ENCODE peak calls at places on chromosomes 5 and 9, in six cellular contexts. S, X, A, L, I and B are unnamed samples.

GRCh38 chr9:37801287-37801850 is 772 bp downstream of the DCAF10 start:
- DNase-seq in L (peak; percentile 32), I (peak; percentile 73), S (no peak), X (peak; percentile 35), A (no peak), B (no peak)

GRCh38 chr9:35042081-35042604 is 30.3 kb downstream of the VCP start:
- DNase-seq in S (no peak), I (no peak), X (peak; percentile 77), A (no peak), L (no peak), B (no peak)

GRCh38 chr9:11016081-11016480 is 403.3 kb upstream of the PTPRD start:
- DNase-seq in A (no peak), S (no peak), I (no peak), X (no peak), L (no peak), B (no peak)

GRCh38 chr9:106920701-106921283 is 57.8 kb downstream of the ZNF462 start:
- DNase-seq in L (no peak), I (no peak), A (no peak), S (no peak), X (peak; percentile 52), B (no peak)

GRCh38 chr9:38091310-38092199 is 22.5 kb upstream of the SHB start:
- DNase-seq in A (no peak), X (no peak), L (no peak), I (peak; percentile 36), S (no peak), B (peak; percentile 74)

GRCh38 chr5:134394932-134395331 is 16.7 kb downstream of the CDKN2AIPNL start:
- DNase-seq in A (no peak), S (no peak), X (no peak), I (no peak), L (no peak), B (no peak)

GRCh38 chr9:18002718-18003438 is 424.0 kb downstream of the SH3GL2 start:
- DNase-seq in A (no peak), I (no peak), X (no peak), S (no peak), L (no peak), B (no peak)

GRCh38 chr9:35579130-35579529 is 25.9 kb upstream of the TESK1 start:
- DNase-seq in X (no peak), I (no peak), L (no peak), A (no peak), S (no peak), B (no peak)

GRCh38 chr5:119049824-119050449 is 20.9 kb upstream of the DMXL1 start:
- DNase-seq in X (peak; percentile 82), A (no peak), S (no peak), L (no peak), I (no peak), B (no peak)

GRCh38 chr9:70427161-70427945 is 12.9 kb upstream of the KLF9 start:
- DNase-seq in A (no peak), S (no peak), I (no peak), X (peak; percentile 75), L (no peak), B (no peak)

GRCh38 chr5:170145462-170145861 is 39.8 kb downstream of the FOXI1 start:
- DNase-seq in X (peak; percentile 12), S (no peak), L (no peak), A (no peak), I (peak; percentile 24), B (peak; percentile 10)

GRCh38 chr5:111973946-111974345 is 217.0 kb upstream of the NREP start:
- DNase-seq in A (no peak), L (no peak), S (no peak), I (no peak), X (no peak), B (no peak)

GRCh38 chr5:138663009-138663408 is 87.8 kb upstream of the HSPA9 start:
- DNase-seq in A (no peak), S (no peak), X (no peak), L (no peak), I (no peak), B (no peak)

GRCh38 chr9:99235069-99235468 is 13.0 kb downstream of the SEC61B start:
- DNase-seq in S (no peak), I (no peak), X (no peak), L (no peak), A (no peak), B (no peak)

GRCh38 chr9:84340535-84340934 is at the start of gene SLC28A3:
- DNase-seq in S (no peak), L (no peak), A (no peak), X (no peak), I (no peak), B (no peak)

GRCh38 chr9:133538851-133539250 is 4.3 kb downstream of the ADAMTSL2 start:
- DNase-seq in X (no peak), S (no peak), I (no peak), A (no peak), L (no peak), B (no peak)
- TF ChIP-seq CTCF in X (no peak), S (no peak), I (no peak), A (no peak), L (no peak), B (no peak)

GRCh38 chr5:81435023-81435422 is 41.1 kb upstream of the ACOT12 start:
- DNase-seq in S (no peak), L (no peak), A (no peak), X (no peak), I (no peak), B (no peak)
- TF ChIP-seq CTCF in S (no peak), L (no peak), A (no peak), X (no peak), I (no peak), B (no peak)

DNA sequence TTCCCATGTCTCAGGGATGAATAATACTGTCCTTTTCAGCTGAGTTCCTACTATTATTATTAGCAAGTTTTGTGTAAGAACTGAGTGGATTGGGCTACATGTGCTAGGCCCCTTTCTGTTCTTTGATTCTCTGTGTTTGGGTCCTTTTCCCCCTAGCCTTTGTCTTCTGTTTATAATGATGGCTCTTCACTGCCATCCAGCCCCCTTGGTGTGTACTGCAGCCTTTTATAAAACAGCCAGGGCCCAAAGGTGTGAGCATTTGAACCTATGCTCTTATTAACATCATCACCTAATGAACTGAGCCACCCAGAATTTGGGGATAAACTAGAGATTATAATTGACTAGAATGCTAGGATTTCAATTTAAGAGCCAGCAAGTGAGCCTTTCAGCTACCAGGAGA is 52.6 kb downstream of the PLAC8L1 start:
- DNase-seq in L (no peak), S (no peak), I (no peak), X (no peak), A (no peak), B (no peak)
- TF ChIP-seq CTCF in L (no peak), S (no peak), I (peak; percentile 59), X (peak; percentile 41), A (peak; percentile 33), B (peak; percentile 27)

GRCh38 chr9:137564134-137564533 is 12.5 kb downstream of the MRPL41 start:
- DNase-seq in A (no peak), L (no peak), I (no peak), S (no peak), X (no peak), B (no peak)

GRCh38 chr9:137570566-137570965 is 8.2 kb downstream of the DPH7 start:
- DNase-seq in S (no peak), L (no peak), A (no peak), I (no peak), X (no peak), B (no peak)

GRCh38 chr9:137569609-137570203 is 9.0 kb downstream of the DPH7 start:
- DNase-seq in A (no peak), I (no peak), X (no peak), S (no peak), L (no peak), B (no peak)

DNA sequence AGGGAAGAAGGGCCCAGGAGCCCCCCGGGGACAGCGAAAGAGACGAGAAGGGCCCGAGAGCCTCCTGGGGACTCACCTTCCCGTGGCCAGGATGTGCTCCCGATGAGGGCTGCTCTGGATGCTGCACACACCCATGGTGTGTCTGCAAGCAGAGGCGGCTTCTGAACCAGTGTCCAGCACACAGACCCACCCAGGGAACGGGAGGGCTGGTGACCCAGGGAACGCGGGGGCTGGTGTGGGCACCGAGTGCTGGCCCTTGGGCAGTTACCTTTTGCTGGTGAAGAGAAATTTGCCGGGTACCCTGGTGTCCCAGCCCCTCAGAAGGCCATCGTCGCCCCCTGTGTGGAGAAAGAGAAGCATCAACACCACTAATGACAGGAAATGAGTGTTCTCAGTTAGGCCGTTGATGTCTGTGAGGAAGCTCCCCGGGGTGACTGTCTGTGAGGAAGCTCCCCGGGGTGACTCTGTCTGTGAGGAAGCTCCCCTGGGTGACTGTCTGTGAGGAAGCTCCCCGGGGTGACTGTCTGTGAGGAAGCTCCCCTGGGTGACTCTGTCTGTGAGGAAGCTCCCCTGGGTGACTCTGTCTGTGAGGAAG is 13.2 kb downstream of the MRPL41 start:
- DNase-seq in L (no peak), A (no peak), I (no peak), S (no peak), X (no peak), B (no peak)
- TF ChIP-seq CTCF in L (no peak), A (no peak), I (no peak), S (no peak), X (no peak), B (no peak)

GRCh38 chr5:64746446-64746845 is 22.0 kb downstream of the SREK1IP1 start:
- DNase-seq in I (no peak), S (no peak), A (no peak), L (no peak), X (no peak), B (no peak)
- TF ChIP-seq CTCF in I (no peak), S (no peak), A (no peak), L (no peak), X (no peak), B (no peak)

DNA sequence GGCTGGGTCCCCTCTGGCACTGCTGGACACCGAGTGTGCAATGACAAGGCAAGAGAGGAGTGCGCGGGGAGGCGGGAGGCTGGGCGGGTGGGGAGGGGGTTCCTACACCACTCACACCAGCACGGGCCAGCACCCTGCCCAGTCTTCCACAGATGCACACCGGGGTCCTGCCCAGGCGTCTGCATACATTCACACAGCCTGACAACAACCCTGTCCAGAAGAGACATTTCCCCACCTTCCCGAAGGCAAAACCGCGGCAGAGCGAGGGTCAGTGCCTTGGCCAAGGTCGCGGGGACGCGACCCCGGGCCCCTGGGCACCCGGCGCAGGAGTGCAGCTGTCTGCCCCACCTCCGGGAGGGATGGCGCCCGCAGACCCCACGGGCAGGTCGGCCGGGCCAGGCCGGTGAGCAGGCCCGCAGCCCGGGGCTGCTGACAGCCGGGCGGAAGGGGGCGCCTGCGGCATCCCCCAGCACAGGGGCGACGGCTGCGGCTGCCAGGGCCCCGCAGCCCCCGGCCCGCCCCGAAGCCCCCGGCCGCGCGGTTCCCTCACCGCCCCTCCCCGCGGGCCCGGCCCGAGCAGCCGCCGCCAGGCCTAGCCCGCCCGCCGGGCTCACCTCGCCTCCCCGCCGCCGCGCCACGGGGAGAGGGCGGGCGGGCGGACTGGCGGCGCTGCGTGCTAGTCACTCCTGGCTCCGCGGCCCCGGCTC is 496 bp downstream of the MAPK9 start:
- DNase-seq in I (no peak), L (peak; percentile 39), A (no peak), X (no peak), S (no peak), B (no peak)
- TF ChIP-seq CTCF in I (peak; percentile 28), L (no peak), A (peak; percentile 29), X (peak; percentile 27), S (no peak), B (peak; percentile 38)